ENCODE peak calls at places on chromosomes 16 and 17, in five cellular contexts. Y, N, U, D and E are unnamed samples.

GRCh38 chr16:19210968-19211367 is 42.9 kb downstream of the SYT17 start:
- DNase-seq in Y (no peak), N (no peak), U (no peak), D (no peak), E (no peak)

GRCh38 chr17:47993964-47994363 is 23.1 kb downstream of the CDK5RAP3 start:
- DNase-seq in Y (no peak), N (no peak), U (no peak), D (no peak), E (no peak)

GRCh38 chr16:76577003-76577402 is 299.8 kb downstream of the CNTNAP4 start:
- DNase-seq in Y (no peak), N (no peak), U (peak; percentile 11), D (no peak), E (peak; percentile 13)

GRCh38 chr17:21044971-21045370 is 2.2 kb upstream of the USP22 start:
- DNase-seq in Y (no peak), N (no peak), U (no peak), D (no peak), E (no peak)

GRCh38 chr16:35751191-35751941 is 2292.0 kb downstream of the TP53TG3F start:
- DNase-seq in Y (no peak), N (no peak), U (no peak), D (no peak), E (peak; percentile 17)

GRCh38 chr16:13291934-13292333 is 390.5 kb downstream of the SHISA9 start:
- DNase-seq in Y (no peak), N (no peak), U (no peak), D (peak; percentile 81), E (no peak)

GRCh38 chr16:47732122-47732805 is 271.1 kb downstream of the PHKB start:
- DNase-seq in Y (no peak), N (no peak), U (no peak), D (peak; percentile 2), E (no peak)

GRCh38 chr17:64025732-64026294 is 5.4 kb upstream of the ICAM2 start:
- DNase-seq in Y (peak; percentile 19), N (peak; percentile 45), U (peak; percentile 32), D (peak; percentile 95), E (peak; percentile 87)

GRCh38 chr17:81831957-81832607 is 1.0 kb downstream of the MCRIP1 start:
- DNase-seq in Y (no peak), N (no peak), U (no peak), D (no peak), E (no peak)

GRCh38 chr17:42928714-42929496 is 28.3 kb downstream of the G6PC1 start:
- DNase-seq in Y (peak; percentile 6), N (peak; percentile 15), U (peak; percentile 75), D (peak; percentile 87), E (peak; percentile 77)

GRCh38 chr16:23026777-23027362 is 122.4 kb downstream of the USP31 start:
- DNase-seq in Y (no peak), N (no peak), U (no peak), D (peak; percentile 77), E (peak; percentile 49)

GRCh38 chr16:88287219-88287618 is 95.5 kb upstream of the ZNF469 start:
- DNase-seq in Y (no peak), N (no peak), U (peak; percentile 48), D (peak; percentile 41), E (peak; percentile 86)

GRCh38 chr17:65984299-65984698 is 207.6 kb downstream of the CEP112 start:
- DNase-seq in Y (no peak), N (no peak), U (no peak), D (no peak), E (no peak)

GRCh38 chr17:37693328-37693727 is 50.1 kb upstream of the DDX52 start:
- DNase-seq in Y (no peak), N (no peak), U (no peak), D (no peak), E (no peak)

GRCh38 chr16:72561-73537 is at the start of gene RHBDF1:
- DNase-seq in Y (no peak), N (peak; percentile 59), U (peak; percentile 45), D (peak; percentile 83), E (peak; percentile 99)
- H3K4me3 ChIP-seq in Y (peak within 1 kb of the TSS; percentile 79), N (peak within 1 kb of the TSS; percentile 78), U (peak within 1 kb of the TSS; percentile 66), D (peak within 1 kb of the TSS; percentile 76), E (peak within 1 kb of the TSS; percentile 73)

GRCh38 chr16:89506791-89507191 is 1.4 kb upstream of the SPG7 start:
- DNase-seq in Y (no peak), N (no peak), U (no peak), D (no peak), E (peak; percentile 64)

GRCh38 chr16:89507219-89507833 is 877 bp upstream of the SPG7 start:
- DNase-seq in Y (no peak), N (no peak), U (no peak), D (no peak), E (no peak)

GRCh38 chr16:89507834-89508590 is at the start of gene SPG7:
- DNase-seq in Y (no peak), N (peak; percentile 77), U (peak; percentile 75), D (peak; percentile 91), E (peak; percentile 99)

GRCh38 chr16:89505204-89506112 is 2.7 kb upstream of the SPG7 start:
- DNase-seq in Y (peak; percentile 74), N (peak; percentile 26), U (no peak), D (no peak), E (peak; percentile 27)

GRCh38 chr16:89506113-89506504 is 2.1 kb upstream of the SPG7 start:
- DNase-seq in Y (no peak), N (no peak), U (no peak), D (no peak), E (no peak)
- H3K4me3 ChIP-seq in Y (peak overlapping the region; percentile 90), N (no peak overlapping the region), U (no peak overlapping the region), D (no peak overlapping the region), E (no peak overlapping the region)

DNA sequence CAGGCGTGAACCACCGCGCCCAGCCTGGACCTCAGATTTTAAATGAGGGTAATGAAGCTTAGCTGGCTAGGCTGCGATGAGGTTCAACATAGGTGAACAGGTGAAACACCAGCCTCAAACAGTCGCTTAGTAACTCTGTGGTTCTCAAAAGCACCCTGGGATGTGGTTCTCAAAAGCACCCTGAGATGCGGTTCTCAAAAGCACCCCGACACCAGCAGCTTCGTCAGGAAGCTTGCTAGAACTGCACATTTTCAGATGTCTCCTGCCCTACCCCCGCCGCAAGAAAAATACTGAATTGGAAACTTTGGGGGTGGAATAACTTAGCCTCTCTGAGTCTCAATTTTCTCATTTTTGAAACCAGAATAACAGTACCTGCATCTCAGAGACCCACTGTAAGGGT is 86.7 kb upstream of the XYLT1 start:
- DNase-seq in Y (no peak), N (no peak), U (no peak), D (no peak), E (no peak)
- H3K4me3 ChIP-seq in Y (no peak overlapping the region), N (no peak overlapping the region), U (no peak overlapping the region), D (no peak overlapping the region), E (no peak overlapping the region)

GRCh38 chr17:62091804-62092203 is 26.7 kb upstream of the MED13 start:
- DNase-seq in Y (no peak), N (no peak), U (no peak), D (no peak), E (no peak)

GRCh38 chr17:62094175-62094574 is 29.1 kb upstream of the MED13 start:
- DNase-seq in Y (no peak), N (no peak), U (no peak), D (no peak), E (no peak)

GRCh38 chr17:62092784-62093183 is 27.7 kb upstream of the MED13 start:
- DNase-seq in Y (no peak), N (no peak), U (no peak), D (no peak), E (no peak)

GRCh38 chr17:62090868-62091267 is 25.8 kb upstream of the MED13 start:
- DNase-seq in Y (no peak), N (no peak), U (no peak), D (no peak), E (no peak)

DNA sequence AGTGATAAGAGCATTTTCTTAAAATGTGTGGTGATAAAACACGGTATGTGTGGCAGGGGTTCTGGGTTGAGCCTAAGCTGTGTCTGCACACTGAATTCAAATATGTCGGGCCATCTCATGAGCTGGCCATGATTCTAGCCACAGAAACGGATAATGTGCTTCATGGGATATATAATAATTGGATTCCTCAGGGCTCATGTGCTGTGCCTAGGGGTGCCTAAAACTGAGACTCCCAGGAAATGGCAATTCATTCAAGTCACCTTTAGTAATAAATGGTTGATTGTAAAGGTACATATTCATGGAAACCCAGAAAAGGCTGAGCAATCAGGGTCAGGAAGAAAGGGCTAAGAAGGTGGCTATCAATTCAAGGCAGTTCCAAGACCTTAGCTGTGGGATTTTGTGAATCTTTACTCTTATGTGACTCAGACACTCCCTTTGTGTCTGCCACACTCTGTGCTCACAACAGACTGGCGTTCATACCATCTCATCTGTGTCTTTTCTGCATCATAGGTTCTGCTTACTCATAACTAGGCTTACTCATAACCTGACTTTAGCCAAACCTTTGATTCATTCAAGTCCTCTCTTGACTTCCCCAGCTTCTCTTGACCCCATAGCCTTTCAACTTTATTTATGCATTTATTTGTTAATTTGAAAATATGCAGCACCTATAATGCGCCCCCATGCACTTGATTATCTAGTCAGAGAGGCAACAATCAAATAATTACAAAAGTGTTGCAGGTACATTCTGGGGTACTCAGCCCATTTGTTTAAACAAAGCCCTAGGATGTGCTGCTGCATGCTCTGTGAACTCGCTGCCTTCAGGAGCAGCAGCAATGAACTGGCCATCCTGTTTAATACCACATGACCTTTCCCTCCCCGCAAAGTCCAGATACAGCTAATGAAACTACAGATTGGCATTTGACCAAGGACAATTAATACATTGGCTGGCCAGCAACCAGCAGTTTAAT is 28.4 kb upstream of the MED13 start:
- DNase-seq in Y (no peak), N (no peak), U (no peak), D (no peak), E (no peak)
- H3K4me3 ChIP-seq in Y (no peak overlapping the region), N (no peak overlapping the region), U (no peak overlapping the region), D (no peak overlapping the region), E (no peak overlapping the region)

GRCh38 chr16:85563515-85564276 is 49.4 kb upstream of the GSE1 start:
- DNase-seq in Y (no peak), N (no peak), U (no peak), D (no peak), E (no peak)
- H3K4me3 ChIP-seq in Y (no peak overlapping the region), N (no peak overlapping the region), U (no peak overlapping the region), D (no peak overlapping the region), E (no peak overlapping the region)

DNA sequence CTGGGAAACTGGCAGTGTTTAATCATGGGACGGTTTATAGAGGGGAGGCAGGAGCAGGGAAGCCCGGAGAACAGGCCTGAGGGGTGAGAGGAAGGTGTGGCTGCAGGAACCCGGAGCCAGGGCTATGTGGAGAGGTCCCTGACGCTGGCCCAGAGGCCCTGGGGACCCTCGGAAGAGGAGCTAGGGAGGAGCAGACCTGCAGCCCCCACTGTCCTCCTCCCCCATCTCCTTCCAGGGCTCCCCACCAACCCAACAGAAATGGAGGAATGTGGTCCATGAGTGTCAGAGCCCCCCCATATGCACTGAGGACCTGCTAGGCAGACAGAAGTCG is 20.3 kb downstream of the TMEM235 start:
- DNase-seq in Y (no peak), N (no peak), U (no peak), D (no peak), E (no peak)
- H3K4me3 ChIP-seq in Y (no peak overlapping the region), N (no peak overlapping the region), U (peak overlapping the region; percentile 45), D (no peak overlapping the region), E (no peak overlapping the region)

DNA sequence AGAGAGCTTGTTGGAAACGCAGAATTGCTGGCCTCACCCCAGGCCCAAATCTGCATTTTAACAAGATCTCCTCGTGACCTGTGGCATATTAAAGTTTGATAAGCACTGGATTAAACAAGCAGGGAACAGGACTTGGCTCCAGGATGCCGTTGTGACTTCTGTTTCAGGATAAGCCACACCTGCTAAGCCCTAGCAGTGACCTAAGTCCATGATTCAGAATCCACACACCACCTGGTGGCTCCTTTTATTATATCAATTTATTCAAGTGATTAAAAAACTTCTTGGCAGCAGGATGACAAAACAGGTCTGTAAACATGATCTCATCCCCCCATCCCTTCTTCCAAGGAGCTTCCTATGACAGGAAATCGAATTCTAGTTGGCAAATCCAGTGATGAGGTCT is 9.1 kb downstream of the NAGPA start:
- DNase-seq in Y (no peak), N (peak; percentile 16), U (peak; percentile 55), D (peak; percentile 48), E (peak; percentile 62)
- H3K4me3 ChIP-seq in Y (no peak overlapping the region), N (no peak overlapping the region), U (no peak overlapping the region), D (no peak overlapping the region), E (no peak overlapping the region)